ENCODE peak calls at places on chromosomes 12 and 14, in seven cellular contexts. Y is lung; O is stimulated activated CD8-positive, alpha-beta memory T cell treated with anti-CD3 and anti-CD28 coated beads, Interleukin-4, amount 100 ng/mL, for 4 hours; F is 8988T; U is HT-29; X is osteocyte; K is Peyer's patch. N is an unnamed sample.

GRCh38 chr12:56206373-56207166 is 15.2 kb downstream of the RNF41 start:
- DNase-seq in Y (peak; percentile 35), O (no peak), F (peak; percentile 39), U (peak; percentile 70), X (no peak), K (peak; percentile 67), N (no peak)

GRCh38 chr14:88270781-88271180 is 52.3 kb downstream of the KCNK10 start:
- DNase-seq in Y (no peak), O (no peak), F (no peak), U (peak; percentile 26), X (no peak), K (peak; percentile 93), N (no peak)

GRCh38 chr12:108302471-108303311 is 36.4 kb downstream of the CMKLR1 start:
- DNase-seq in Y (peak; percentile 77), O (no peak), F (no peak), U (peak; percentile 93), X (peak; percentile 93), K (no peak), N (peak; percentile 97)

GRCh38 chr12:54060174-54060974 is 6.7 kb downstream of the HOXC4 start:
- DNase-seq in Y (no peak), O (no peak), F (no peak), U (no peak), X (no peak), K (no peak), N (no peak)

GRCh38 chr12:1309610-1310009 is 284.8 kb downstream of the FBXL14 start:
- DNase-seq in Y (no peak), O (no peak), F (no peak), U (no peak), X (no peak), K (no peak), N (no peak)

GRCh38 chr12:91918431-91918830 is 227.2 kb downstream of the BTG1 start:
- DNase-seq in Y (no peak), O (no peak), F (no peak), U (no peak), X (no peak), K (no peak), N (no peak)

GRCh38 chr12:103705927-103706326 is 118.9 kb downstream of the STAB2 start:
- DNase-seq in Y (no peak), O (no peak), F (no peak), U (peak; percentile 58), X (no peak), K (no peak), N (no peak)

GRCh38 chr12:121803861-121804416 is at the start of gene SETD1B:
- DNase-seq in Y (peak; percentile 71), O (no peak), F (peak; percentile 59), U (peak; percentile 47), X (no peak), K (peak; percentile 74), N (no peak)

GRCh38 chr14:68779761-68780323 is 13.0 kb downstream of the ZFP36L1 start:
- DNase-seq in Y (no peak), O (no peak), F (no peak), U (peak; percentile 82), X (no peak), K (no peak), N (no peak)

GRCh38 chr12:18967814-18968213 is 161.7 kb upstream of the PLEKHA5 start:
- DNase-seq in Y (peak; percentile 51), O (no peak), F (no peak), U (no peak), X (no peak), K (no peak), N (no peak)

GRCh38 chr12:128829870-128830504 is 6.2 kb upstream of the SLC15A4 start:
- DNase-seq in Y (no peak), O (no peak), F (no peak), U (no peak), X (no peak), K (no peak), N (no peak)

GRCh38 chr12:122738561-122738960 is 7.9 kb upstream of the HCAR1 start:
- DNase-seq in Y (no peak), O (no peak), F (no peak), U (peak; percentile 27), X (no peak), K (no peak), N (no peak)

GRCh38 chr12:120709976-120710804 is at the start of gene UNC119B:
- DNase-seq in Y (peak; percentile 73), O (peak; percentile 47), F (peak; percentile 83), U (peak; percentile 60), X (peak; percentile 90), K (peak; percentile 85), N (peak; percentile 43)

GRCh38 chr14:100398044-100398443 is 74.9 kb downstream of the SLC25A47 start:
- DNase-seq in Y (no peak), O (no peak), F (no peak), U (peak; percentile 27), X (no peak), K (no peak), N (no peak)

GRCh38 chr12:101407054-101407437 is 526 bp downstream of the ARL1 start:
- DNase-seq in Y (peak; percentile 30), O (peak; percentile 1), F (no peak), U (no peak), X (no peak), K (no peak), N (no peak)

GRCh38 chr12:42299392-42300308 is 26.2 kb downstream of the ZCRB1 start:
- DNase-seq in Y (no peak), O (peak; percentile 21), F (no peak), U (no peak), X (no peak), K (no peak), N (no peak)

GRCh38 chr12:62267490-62267889 is 7.3 kb downstream of the USP15 start:
- DNase-seq in Y (no peak), O (no peak), F (no peak), U (no peak), X (no peak), K (no peak), N (no peak)

GRCh38 chr14:64115401-64115800 is 178.8 kb downstream of the ESR2 start:
- DNase-seq in Y (no peak), O (no peak), F (no peak), U (no peak), X (no peak), K (no peak), N (no peak)

GRCh38 chr12:7935464-7935772 is 569 bp downstream of the SLC2A3 start:
- DNase-seq in Y (no peak), O (no peak), F (no peak), U (no peak), X (no peak), K (no peak), N (no peak)

GRCh38 chr12:2152134-2152533 is 99.3 kb downstream of the CACNA1C start:
- DNase-seq in Y (no peak), O (no peak), F (no peak), U (no peak), X (no peak), K (no peak), N (no peak)